ENCODE peak calls at places on chromosomes 6 and 20, in six cellular contexts. One of them, this sample, is unnamed.

GRCh38 chr6:5498579-5498899 is 237.2 kb downstream of the FARS2 start:
- DNase-seq in T-helper 2 cell: no peak
- DNase-seq in right atrium auricular region: no peak
- DNase-seq in stimulated activated CD4-positive, alpha-beta T cell treated with anti-CD3 and anti-CD28 coated beads, Interleukin-4, amount 100 ng/mL, for 48 hours: no peak
- DNase-seq in endothelial cell: no peak
- DNase-seq in right cardiac atrium: no peak
- DNase-seq in this sample: no peak

GRCh38 chr6:96014846-96015245 is 928 bp upstream of the FUT9 start:
- DNase-seq in T-helper 2 cell: no peak
- DNase-seq in right atrium auricular region: no peak
- DNase-seq in stimulated activated CD4-positive, alpha-beta T cell treated with anti-CD3 and anti-CD28 coated beads, Interleukin-4, amount 100 ng/mL, for 48 hours: no peak
- DNase-seq in endothelial cell: no peak
- DNase-seq in right cardiac atrium: no peak
- DNase-seq in this sample: no peak

GRCh38 chr6:155646443-155646842 is 190.8 kb upstream of the NOX3 start:
- DNase-seq in T-helper 2 cell: no peak
- DNase-seq in right atrium auricular region: no peak
- DNase-seq in stimulated activated CD4-positive, alpha-beta T cell treated with anti-CD3 and anti-CD28 coated beads, Interleukin-4, amount 100 ng/mL, for 48 hours: no peak
- DNase-seq in endothelial cell: no peak
- DNase-seq in right cardiac atrium: peak
- DNase-seq in this sample: no peak

GRCh38 chr20:32585011-32585518 is at the start of gene NOL4L:
- DNase-seq in T-helper 2 cell: peak
- DNase-seq in right atrium auricular region: no peak
- DNase-seq in stimulated activated CD4-positive, alpha-beta T cell treated with anti-CD3 and anti-CD28 coated beads, Interleukin-4, amount 100 ng/mL, for 48 hours: no peak
- DNase-seq in endothelial cell: peak
- DNase-seq in right cardiac atrium: peak
- DNase-seq in this sample: no peak

GRCh38 chr20:32777177-32777956 is 15.2 kb downstream of the DNMT3B start:
- DNase-seq in T-helper 2 cell: no peak
- DNase-seq in right atrium auricular region: no peak
- DNase-seq in stimulated activated CD4-positive, alpha-beta T cell treated with anti-CD3 and anti-CD28 coated beads, Interleukin-4, amount 100 ng/mL, for 48 hours: no peak
- DNase-seq in endothelial cell: no peak
- DNase-seq in right cardiac atrium: no peak
- DNase-seq in this sample: peak

GRCh38 chr6:113137411-113137810 is 719.7 kb upstream of the MARCKS start:
- DNase-seq in T-helper 2 cell: no peak
- DNase-seq in right atrium auricular region: no peak
- DNase-seq in stimulated activated CD4-positive, alpha-beta T cell treated with anti-CD3 and anti-CD28 coated beads, Interleukin-4, amount 100 ng/mL, for 48 hours: no peak
- DNase-seq in endothelial cell: peak
- DNase-seq in right cardiac atrium: peak
- DNase-seq in this sample: peak

GRCh38 chr6:44222486-44222986 is 859 bp upstream of the SLC29A1 start:
- DNase-seq in T-helper 2 cell: no peak
- DNase-seq in right atrium auricular region: no peak
- DNase-seq in stimulated activated CD4-positive, alpha-beta T cell treated with anti-CD3 and anti-CD28 coated beads, Interleukin-4, amount 100 ng/mL, for 48 hours: no peak
- DNase-seq in endothelial cell: no peak
- DNase-seq in right cardiac atrium: peak
- DNase-seq in this sample: no peak

GRCh38 chr6:34046617-34047016 is 99.3 kb downstream of the GRM4 start:
- DNase-seq in T-helper 2 cell: no peak
- DNase-seq in right atrium auricular region: no peak
- DNase-seq in stimulated activated CD4-positive, alpha-beta T cell treated with anti-CD3 and anti-CD28 coated beads, Interleukin-4, amount 100 ng/mL, for 48 hours: no peak
- DNase-seq in endothelial cell: no peak
- DNase-seq in right cardiac atrium: no peak
- DNase-seq in this sample: no peak

GRCh38 chr20:49631074-49631716 is 63.3 kb upstream of the PTGIS start:
- DNase-seq in T-helper 2 cell: no peak
- DNase-seq in right atrium auricular region: no peak
- DNase-seq in stimulated activated CD4-positive, alpha-beta T cell treated with anti-CD3 and anti-CD28 coated beads, Interleukin-4, amount 100 ng/mL, for 48 hours: no peak
- DNase-seq in endothelial cell: no peak
- DNase-seq in right cardiac atrium: peak
- DNase-seq in this sample: peak

GRCh38 chr6:44006123-44006871 is 121.0 kb downstream of the MRPL14 start:
- DNase-seq in T-helper 2 cell: no peak
- DNase-seq in right atrium auricular region: no peak
- DNase-seq in stimulated activated CD4-positive, alpha-beta T cell treated with anti-CD3 and anti-CD28 coated beads, Interleukin-4, amount 100 ng/mL, for 48 hours: no peak
- DNase-seq in endothelial cell: no peak
- DNase-seq in right cardiac atrium: no peak
- DNase-seq in this sample: no peak

This sample was measured in upper lobe of left lung.